ENCODE peak calls at places on chromosomes 7 and 10, in four cellular contexts. B, P, S and R are unnamed samples.
A peak's percentile ranks its signal among the peaks of the same experiment; 100 is the strongest.

GRCh38 chr10:47214520-47214919 is 85.5 kb upstream of the GDF10 start:
- DNase-seq in B (no peak), P (no peak), S (no peak), R (no peak)

GRCh38 chr10:6024334-6024682 is 37.9 kb downstream of the IL2RA start:
- DNase-seq in B (no peak), P (no peak), S (no peak), R (no peak)

GRCh38 chr7:73820013-73820412 is 10.8 kb upstream of the CLDN4 start:
- DNase-seq in B (no peak), P (peak; percentile 0), S (no peak), R (no peak)

GRCh38 chr10:72490951-72491350 is 134.9 kb downstream of the MICU1 start:
- DNase-seq in B (no peak), P (no peak), S (no peak), R (no peak)

GRCh38 chr7:157394246-157395191 is 57.7 kb downstream of the DNAJB6 start:
- DNase-seq in B (no peak), P (no peak), S (no peak), R (no peak)

GRCh38 chr10:119398996-119399395 is 143.5 kb downstream of the RGS10 start:
- DNase-seq in B (no peak), P (no peak), S (peak; percentile 37), R (no peak)

GRCh38 chr7:44379366-44380178 is 54.2 kb upstream of the CAMK2B start:
- DNase-seq in B (no peak), P (peak; percentile 52), S (no peak), R (no peak)

GRCh38 chr10:48459270-48460147 is 145.4 kb downstream of the ARHGAP22 start:
- DNase-seq in B (no peak), P (no peak), S (no peak), R (no peak)

GRCh38 chr7:131267631-131268030 is 60.0 kb upstream of the MKLN1 start:
- DNase-seq in B (no peak), P (no peak), S (no peak), R (no peak)

GRCh38 chr10:5494611-5495010 is 4.8 kb downstream of the CALML5 start:
- DNase-seq in B (no peak), P (peak; percentile 50), S (no peak), R (no peak)

GRCh38 chr7:95718556-95719410 is 53.6 kb upstream of the DYNC1I1 start:
- DNase-seq in B (no peak), P (no peak), S (no peak), R (no peak)

GRCh38 chr10:29409241-29410051 is 120.6 kb downstream of the LYZL1 start:
- DNase-seq in B (peak; percentile 39), P (peak; percentile 86), S (peak; percentile 31), R (peak; percentile 13)

GRCh38 chr7:21945374-21946227 is at the start of gene CDCA7L:
- DNase-seq in B (peak; percentile 69), P (peak; percentile 69), S (no peak), R (no peak)